ENCODE peak calls at places on chromosome 7, in eight cellular contexts. One of them, this sample, is unnamed.

GRCh38 chr7:87624628-87625027 is 3.6 kb upstream of the RUNDC3B start:
- DNase-seq in activated effector memory CD4-positive, alpha-beta T cell treated with Interleukin-2 at 50 U/mL for 16 hours: no peak
- DNase-seq in ELR: peak
- DNase-seq in activated CD4-positive, CD25-positive, alpha-beta regulatory T cell: no peak
- DNase-seq in GM20000: no peak
- DNase-seq in activated CD8-positive, alpha-beta T cell treated with anti-CD3 and anti-CD28 coated beads, Interleukin-2, amount 10 ng/mL, durations not matched to agents 7 days and 5 days: no peak
- DNase-seq in progenitor cell of endocrine pancreas: no peak
- DNase-seq in activated CD4-positive, alpha-beta T cell treated with anti-CD3 and anti-CD28 coated beads for 24 hours: no peak
- DNase-seq in this sample: no peak

GRCh38 chr7:13551503-13551902 is 438.0 kb downstream of the ETV1 start:
- DNase-seq in activated CD4-positive, CD25-positive, alpha-beta regulatory T cell: no peak
- DNase-seq in ELR: peak
- DNase-seq in progenitor cell of endocrine pancreas: no peak
- DNase-seq in activated CD8-positive, alpha-beta T cell treated with anti-CD3 and anti-CD28 coated beads, Interleukin-2, amount 10 ng/mL, durations not matched to agents 7 days and 5 days: no peak
- DNase-seq in activated effector memory CD4-positive, alpha-beta T cell treated with Interleukin-2 at 50 U/mL for 16 hours: no peak
- DNase-seq in activated CD4-positive, alpha-beta T cell treated with anti-CD3 and anti-CD28 coated beads for 24 hours: no peak
- DNase-seq in GM20000: no peak
- DNase-seq in this sample: no peak

GRCh38 chr7:71308105-71308504 is 176.2 kb downstream of the GALNT17 start:
- DNase-seq in activated CD8-positive, alpha-beta T cell treated with anti-CD3 and anti-CD28 coated beads, Interleukin-2, amount 10 ng/mL, durations not matched to agents 7 days and 5 days: no peak
- DNase-seq in activated CD4-positive, alpha-beta T cell treated with anti-CD3 and anti-CD28 coated beads for 24 hours: no peak
- DNase-seq in activated effector memory CD4-positive, alpha-beta T cell treated with Interleukin-2 at 50 U/mL for 16 hours: no peak
- DNase-seq in GM20000: no peak
- DNase-seq in activated CD4-positive, CD25-positive, alpha-beta regulatory T cell: no peak
- DNase-seq in progenitor cell of endocrine pancreas: no peak
- DNase-seq in ELR: no peak
- DNase-seq in this sample: no peak

GRCh38 chr7:105352018-105352612 is 36.6 kb downstream of the SRPK2 start:
- DNase-seq in GM20000: peak
- DNase-seq in activated CD8-positive, alpha-beta T cell treated with anti-CD3 and anti-CD28 coated beads, Interleukin-2, amount 10 ng/mL, durations not matched to agents 7 days and 5 days: peak
- DNase-seq in activated effector memory CD4-positive, alpha-beta T cell treated with Interleukin-2 at 50 U/mL for 16 hours: peak
- DNase-seq in activated CD4-positive, CD25-positive, alpha-beta regulatory T cell: peak
- DNase-seq in ELR: peak
- DNase-seq in progenitor cell of endocrine pancreas: no peak
- DNase-seq in activated CD4-positive, alpha-beta T cell treated with anti-CD3 and anti-CD28 coated beads for 24 hours: no peak
- DNase-seq in this sample: peak

GRCh38 chr7:22295402-22296264 is 61.3 kb downstream of the RAPGEF5 start:
- DNase-seq in activated CD8-positive, alpha-beta T cell treated with anti-CD3 and anti-CD28 coated beads, Interleukin-2, amount 10 ng/mL, durations not matched to agents 7 days and 5 days: no peak
- DNase-seq in activated CD4-positive, alpha-beta T cell treated with anti-CD3 and anti-CD28 coated beads for 24 hours: no peak
- DNase-seq in ELR: no peak
- DNase-seq in activated CD4-positive, CD25-positive, alpha-beta regulatory T cell: no peak
- DNase-seq in progenitor cell of endocrine pancreas: no peak
- DNase-seq in GM20000: no peak
- DNase-seq in activated effector memory CD4-positive, alpha-beta T cell treated with Interleukin-2 at 50 U/mL for 16 hours: no peak
- DNase-seq in this sample: no peak

GRCh38 chr7:92704858-92705257 is 114.7 kb upstream of the FAM133B start:
- DNase-seq in activated CD8-positive, alpha-beta T cell treated with anti-CD3 and anti-CD28 coated beads, Interleukin-2, amount 10 ng/mL, durations not matched to agents 7 days and 5 days: no peak
- DNase-seq in activated CD4-positive, alpha-beta T cell treated with anti-CD3 and anti-CD28 coated beads for 24 hours: no peak
- DNase-seq in ELR: no peak
- DNase-seq in activated effector memory CD4-positive, alpha-beta T cell treated with Interleukin-2 at 50 U/mL for 16 hours: no peak
- DNase-seq in progenitor cell of endocrine pancreas: no peak
- DNase-seq in activated CD4-positive, CD25-positive, alpha-beta regulatory T cell: no peak
- DNase-seq in GM20000: no peak
- DNase-seq in this sample: no peak

GRCh38 chr7:90580051-90580450 is 16.1 kb upstream of the CDK14 start:
- DNase-seq in progenitor cell of endocrine pancreas: no peak
- DNase-seq in activated effector memory CD4-positive, alpha-beta T cell treated with Interleukin-2 at 50 U/mL for 16 hours: no peak
- DNase-seq in activated CD4-positive, CD25-positive, alpha-beta regulatory T cell: no peak
- DNase-seq in ELR: peak
- DNase-seq in GM20000: no peak
- DNase-seq in activated CD8-positive, alpha-beta T cell treated with anti-CD3 and anti-CD28 coated beads, Interleukin-2, amount 10 ng/mL, durations not matched to agents 7 days and 5 days: no peak
- DNase-seq in activated CD4-positive, alpha-beta T cell treated with anti-CD3 and anti-CD28 coated beads for 24 hours: no peak
- DNase-seq in this sample: no peak

GRCh38 chr7:46461334-46461777 is 540.3 kb upstream of the IGFBP3 start:
- DNase-seq in progenitor cell of endocrine pancreas: no peak
- DNase-seq in ELR: no peak
- DNase-seq in activated CD8-positive, alpha-beta T cell treated with anti-CD3 and anti-CD28 coated beads, Interleukin-2, amount 10 ng/mL, durations not matched to agents 7 days and 5 days: no peak
- DNase-seq in activated CD4-positive, CD25-positive, alpha-beta regulatory T cell: no peak
- DNase-seq in activated CD4-positive, alpha-beta T cell treated with anti-CD3 and anti-CD28 coated beads for 24 hours: no peak
- DNase-seq in GM20000: no peak
- DNase-seq in activated effector memory CD4-positive, alpha-beta T cell treated with Interleukin-2 at 50 U/mL for 16 hours: no peak
- DNase-seq in this sample: no peak

GRCh38 chr7:23530355-23530754 is 1.4 kb downstream of the TRA2A start:
- DNase-seq in ELR: peak
- DNase-seq in activated CD8-positive, alpha-beta T cell treated with anti-CD3 and anti-CD28 coated beads, Interleukin-2, amount 10 ng/mL, durations not matched to agents 7 days and 5 days: peak
- DNase-seq in activated effector memory CD4-positive, alpha-beta T cell treated with Interleukin-2 at 50 U/mL for 16 hours: no peak
- DNase-seq in GM20000: peak
- DNase-seq in activated CD4-positive, CD25-positive, alpha-beta regulatory T cell: no peak
- DNase-seq in activated CD4-positive, alpha-beta T cell treated with anti-CD3 and anti-CD28 coated beads for 24 hours: no peak
- DNase-seq in progenitor cell of endocrine pancreas: no peak
- DNase-seq in this sample: no peak

GRCh38 chr7:8629504-8629903 is 196.1 kb downstream of the NXPH1 start:
- DNase-seq in progenitor cell of endocrine pancreas: no peak
- DNase-seq in activated CD8-positive, alpha-beta T cell treated with anti-CD3 and anti-CD28 coated beads, Interleukin-2, amount 10 ng/mL, durations not matched to agents 7 days and 5 days: no peak
- DNase-seq in activated CD4-positive, CD25-positive, alpha-beta regulatory T cell: no peak
- DNase-seq in activated effector memory CD4-positive, alpha-beta T cell treated with Interleukin-2 at 50 U/mL for 16 hours: no peak
- DNase-seq in GM20000: no peak
- DNase-seq in ELR: no peak
- DNase-seq in activated CD4-positive, alpha-beta T cell treated with anti-CD3 and anti-CD28 coated beads for 24 hours: no peak
- DNase-seq in this sample: no peak

GRCh38 chr7:50552921-50553320 is 12.3 kb downstream of the DDC start:
- DNase-seq in ELR: peak
- DNase-seq in progenitor cell of endocrine pancreas: peak
- DNase-seq in activated effector memory CD4-positive, alpha-beta T cell treated with Interleukin-2 at 50 U/mL for 16 hours: no peak
- DNase-seq in GM20000: no peak
- DNase-seq in activated CD4-positive, CD25-positive, alpha-beta regulatory T cell: no peak
- DNase-seq in activated CD4-positive, alpha-beta T cell treated with anti-CD3 and anti-CD28 coated beads for 24 hours: no peak
- DNase-seq in activated CD8-positive, alpha-beta T cell treated with anti-CD3 and anti-CD28 coated beads, Interleukin-2, amount 10 ng/mL, durations not matched to agents 7 days and 5 days: peak
- DNase-seq in this sample: no peak